ENCODE peak calls at places on chromosomes 16 and 17, in six cellular contexts. Y, E, D, N, K and B are unnamed samples.

GRCh38 chr17:50189396-50190277 is 11.8 kb downstream of the COL1A1 start:
- DNase-seq in Y (no peak), E (no peak), D (no peak), N (no peak), K (no peak), B (no peak)

GRCh38 chr17:74042241-74042640 is 161.2 kb upstream of the RPL38 start:
- DNase-seq in Y (no peak), E (no peak), D (no peak), N (no peak), K (no peak), B (no peak)

GRCh38 chr16:65392831-65393565 is 271.1 kb upstream of the CDH11 start:
- DNase-seq in Y (no peak), E (no peak), D (no peak), N (no peak), K (no peak), B (no peak)

GRCh38 chr17:79079421-79080200 is 5.0 kb downstream of the ENGASE start:
- DNase-seq in Y (no peak), E (no peak), D (no peak), N (no peak), K (no peak), B (no peak)

GRCh38 chr17:68749742-68750562 is 148.8 kb upstream of the FAM20A start:
- DNase-seq in Y (no peak), E (no peak), D (no peak), N (no peak), K (no peak), B (no peak)

GRCh38 chr16:11848842-11849241 is 2.5 kb downstream of the RSL1D1 start:
- DNase-seq in Y (no peak), E (no peak), D (no peak), N (no peak), K (no peak), B (no peak)

GRCh38 chr17:45953561-45953960 is 45.5 kb upstream of the STH start:
- DNase-seq in Y (no peak), E (no peak), D (no peak), N (no peak), K (no peak), B (no peak)

GRCh38 chr17:15914400-15915165 is 30.3 kb upstream of the ADORA2B start:
- DNase-seq in Y (no peak), E (no peak), D (no peak), N (no peak), K (no peak), B (peak)

GRCh38 chr17:74199306-74200092 is 4.0 kb upstream of the RPL38 start:
- DNase-seq in Y (peak), E (peak), D (no peak), N (no peak), K (peak), B (peak)

GRCh38 chr16:69114976-69115355 is 9.5 kb downstream of the HAS3 start:
- DNase-seq in Y (no peak), E (no peak), D (no peak), N (no peak), K (no peak), B (peak)